ENCODE peak calls at places on chromosome 12, in eight cellular contexts. B is adrenal gland, S is IMR-90, T is H9, L is astrocyte, Z is HCT116, J is heart right ventricle, A is fibroblast of lung. K is an unnamed sample.

GRCh38 chr12:81416571-81416970 is 338.7 kb downstream of the ACSS3 start:
- DNase-seq in A (no peak), B (no peak), L (no peak), J (no peak), T (no peak), S (no peak), Z (no peak), K (no peak)

GRCh38 chr12:71063087-71063486 is 94.7 kb downstream of the TSPAN8 start:
- DNase-seq in A (no peak), Z (no peak), B (no peak), J (no peak), T (no peak), S (no peak), L (no peak), K (no peak)

GRCh38 chr12:60760965-60761364 is 1165.1 kb downstream of the SLC16A7 start:
- DNase-seq in J (no peak), B (no peak), Z (no peak), T (no peak), A (no peak), L (no peak), S (no peak), K (no peak)

GRCh38 chr12:80939231-80939950 is 1.7 kb upstream of the LIN7A start:
- DNase-seq in Z (no peak), J (no peak), S (no peak), B (no peak), L (no peak), A (peak; percentile 44), T (no peak), K (no peak)

GRCh38 chr12:6928703-6929407 is 1.1 kb downstream of the ATN1 start:
- DNase-seq in T (no peak), L (no peak), Z (no peak), A (no peak), J (no peak), B (no peak), S (no peak), K (no peak)

GRCh38 chr12:102622618-102623017 is 142.3 kb upstream of the IGF1 start:
- DNase-seq in S (no peak), T (no peak), B (no peak), L (no peak), A (no peak), J (no peak), Z (no peak), K (no peak)

GRCh38 chr12:57110189-57111045 is 745 bp downstream of the STAT6 start:
- DNase-seq in B (peak; percentile 79), T (peak; percentile 93), A (peak; percentile 50), J (peak; percentile 79), Z (no peak), S (peak; percentile 37), L (no peak), K (peak; percentile 91)

GRCh38 chr12:1972260-1972659 is 32.0 kb downstream of the DCP1B start:
- DNase-seq in T (no peak), L (peak; percentile 79), J (no peak), B (no peak), Z (no peak), A (peak; percentile 40), S (peak; percentile 74), K (no peak)

GRCh38 chr12:53224268-53224896 is 7.6 kb downstream of the RARG start:
- DNase-seq in L (no peak), J (no peak), T (peak; percentile 95), A (no peak), B (no peak), Z (no peak), S (no peak), K (no peak)

GRCh38 chr12:6819069-6820030 is 2.3 kb upstream of the GPR162 start:
- DNase-seq in T (no peak), L (no peak), Z (no peak), S (no peak), A (no peak), B (no peak), J (no peak), K (no peak)

GRCh38 chr12:94147991-94148840 is at the start of gene PLXNC1:
- DNase-seq in A (peak; percentile 44), Z (no peak), J (peak; percentile 63), S (peak; percentile 31), T (peak; percentile 67), L (peak; percentile 38), B (peak; percentile 45), K (peak; percentile 87)

GRCh38 chr12:110333201-110333600 is 52.2 kb downstream of the ATP2A2 start:
- DNase-seq in Z (no peak), L (no peak), A (no peak), J (no peak), S (no peak), T (no peak), B (no peak), K (no peak)

GRCh38 chr12:120711411-120711810 is 1.2 kb downstream of the UNC119B start:
- DNase-seq in S (no peak), L (no peak), Z (no peak), T (peak; percentile 37), A (no peak), J (no peak), B (no peak), K (no peak)

GRCh38 chr12:75709474-75709873 is 198.1 kb upstream of the KRR1 start:
- DNase-seq in S (no peak), T (no peak), L (no peak), J (no peak), A (no peak), B (peak; percentile 54), Z (no peak), K (no peak)

GRCh38 chr12:24997970-24998582 is 49.2 kb upstream of the BCAT1 start:
- DNase-seq in T (no peak), L (peak; percentile 97), A (peak; percentile 95), B (no peak), Z (no peak), S (peak; percentile 91), J (no peak), K (no peak)

GRCh38 chr12:132159555-132160003 is 15.3 kb downstream of the NOC4L start:
- DNase-seq in B (no peak), T (no peak), A (no peak), J (no peak), L (no peak), Z (no peak), S (no peak), K (peak; percentile 79)

GRCh38 chr12:132160016-132160415 is 15.8 kb downstream of the NOC4L start:
- DNase-seq in Z (no peak), J (peak; percentile 5), L (no peak), T (no peak), A (no peak), B (no peak), S (no peak), K (peak; percentile 71)

GRCh38 chr12:132160671-132161045 is 16.4 kb downstream of the NOC4L start:
- DNase-seq in B (no peak), J (peak; percentile 8), L (no peak), S (no peak), Z (no peak), A (no peak), T (no peak), K (peak; percentile 70)

GRCh38 chr12:132157733-132158409 is 13.6 kb downstream of the NOC4L start:
- DNase-seq in Z (no peak), B (no peak), L (no peak), S (no peak), A (no peak), T (no peak), J (no peak), K (no peak)

GRCh38 chr12:132158677-132159554 is 14.7 kb downstream of the NOC4L start:
- DNase-seq in J (peak; percentile 5), T (no peak), L (no peak), A (no peak), S (no peak), B (no peak), Z (no peak), K (peak; percentile 59)
- TF ChIP-seq CTCF in J (no peak), T (no peak), L (no peak), A (no peak), S (no peak), B (no peak), Z (no peak), K (no peak)

DNA sequence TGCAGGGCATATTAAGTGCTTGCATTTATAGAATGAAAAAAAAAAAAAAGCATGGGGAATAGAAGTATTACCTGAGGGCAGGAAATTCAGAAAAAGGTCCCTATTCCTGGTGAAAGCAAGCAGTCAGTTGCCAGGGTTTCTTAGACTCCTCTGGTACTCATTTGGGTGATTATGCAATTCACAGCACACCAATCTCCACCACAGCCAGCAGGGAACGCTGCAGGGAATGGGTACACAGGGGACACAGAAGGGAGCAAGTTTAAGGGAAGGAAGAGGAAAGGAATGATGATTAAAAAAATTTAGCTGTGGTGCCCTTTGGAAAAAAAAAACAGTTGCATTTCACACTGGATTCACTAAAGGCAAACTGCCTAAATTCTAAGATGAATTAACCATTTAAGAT is 14.2 kb downstream of the BLTP3B start:
- DNase-seq in J (peak; percentile 32), T (peak; percentile 69), A (peak; percentile 59), L (peak; percentile 37), B (peak; percentile 33), S (peak; percentile 41), Z (no peak), K (no peak)
- H3K27ac ChIP-seq in J (no peak overlapping the region), T (no peak overlapping the region), A (peak overlapping the region; percentile 49), L (no peak overlapping the region), B (peak overlapping the region; percentile 52), S (peak overlapping the region; percentile 89), Z (no peak overlapping the region), K (no peak overlapping the region)

GRCh38 chr12:105504286-105504685 is 173.8 kb downstream of the C12orf75 start:
- DNase-seq in Z (no peak), J (no peak), A (no peak), T (peak; percentile 45), B (no peak), L (no peak), S (no peak), K (no peak)
- TF ChIP-seq CTCF in Z (peak; percentile 15), J (no peak), A (no peak), T (peak; percentile 59), B (no peak), L (no peak), S (no peak), K (no peak)

GRCh38 chr12:95701722-95702418 is 88.7 kb downstream of the NTN4 start:
- DNase-seq in J (no peak), S (no peak), B (no peak), T (no peak), L (peak; percentile 1), Z (no peak), A (no peak), K (no peak)

GRCh38 chr12:95699579-95699978 is 91.0 kb downstream of the NTN4 start:
- DNase-seq in T (no peak), S (no peak), B (no peak), A (no peak), L (no peak), J (no peak), Z (no peak), K (no peak)

GRCh38 chr12:95703986-95704385 is 86.6 kb downstream of the NTN4 start:
- DNase-seq in L (no peak), A (no peak), Z (no peak), B (no peak), J (no peak), S (no peak), T (no peak), K (no peak)

GRCh38 chr12:95701275-95701674 is 89.3 kb downstream of the NTN4 start:
- DNase-seq in T (no peak), Z (no peak), J (no peak), A (no peak), L (peak; percentile 30), B (no peak), S (peak; percentile 60), K (no peak)

DNA sequence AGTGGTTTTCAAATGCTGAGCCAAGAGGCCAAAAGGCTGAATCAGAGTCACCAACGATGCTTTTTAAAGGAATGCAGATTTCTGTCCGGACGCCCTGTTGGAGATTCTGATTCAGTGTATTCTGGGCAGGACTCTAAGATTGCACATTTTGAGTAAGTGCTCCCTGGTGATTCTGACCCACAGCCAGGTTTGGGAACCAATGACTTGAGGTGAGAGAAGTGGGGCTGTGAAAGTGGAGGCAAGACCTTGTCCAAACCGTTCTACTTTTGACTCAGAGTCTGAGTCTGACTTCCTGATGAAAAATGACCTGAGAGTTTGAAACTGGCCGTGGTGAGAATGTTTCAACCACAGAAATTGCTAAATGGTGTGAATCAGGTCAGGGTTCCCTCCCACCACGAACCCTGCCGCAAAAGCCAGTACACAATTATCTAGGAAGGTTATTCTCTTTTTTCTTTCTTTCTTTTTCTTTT is 90.2 kb downstream of the NTN4 start:
- DNase-seq in L (peak; percentile 99), S (peak; percentile 89), T (no peak), B (peak; percentile 42), J (no peak), Z (no peak), A (peak; percentile 62), K (no peak)
- H3K27ac ChIP-seq in L (peak overlapping the region; percentile 49), S (peak overlapping the region; percentile 13), T (no peak overlapping the region), B (peak overlapping the region; percentile 66), J (peak overlapping the region; percentile 59), Z (no peak overlapping the region), A (peak overlapping the region; percentile 47), K (no peak overlapping the region)

K was measured in kidney.